ENCODE peak calls at places on chromosomes 12 and 14, in nine cellular contexts. Z is A673, P is WERI-Rb-1, L is astrocyte of the cerebellum, H is fibroblast of pulmonary artery, F is fibroblast of lung, M is testis, D is colonic mucosa, Y is AG04450. O is an unnamed sample.

GRCh38 chr12:117766008-117766407 is 202.8 kb downstream of the KSR2 start:
- DNase-seq in Z (no peak), Y (no peak), M (no peak), L (no peak), D (no peak), H (no peak), F (no peak), P (no peak), O (no peak)

GRCh38 chr12:120061815-120062214 is 54.7 kb downstream of the RAB35 start:
- DNase-seq in H (no peak), F (no peak), D (no peak), L (no peak), P (no peak), M (no peak), Y (no peak), Z (no peak), O (no peak)

GRCh38 chr14:94932589-94932988 is 162.7 kb upstream of the GSC start:
- DNase-seq in L (no peak), Y (no peak), P (no peak), M (no peak), Z (no peak), D (no peak), F (no peak), H (no peak), O (no peak)

GRCh38 chr12:67413577-67413976 is 144.4 kb downstream of the CAND1 start:
- DNase-seq in P (no peak), Z (no peak), M (no peak), Y (no peak), D (no peak), F (no peak), L (no peak), H (no peak), O (no peak)

GRCh38 chr12:53991077-53991460 is 6.1 kb downstream of the HOXC10 start:
- DNase-seq in F (no peak), D (no peak), L (no peak), M (no peak), P (peak), H (no peak), Y (no peak), Z (no peak), O (peak)

GRCh38 chr12:57766464-57767311 is at the start of gene CYP27B1:
- DNase-seq in P (peak), Z (peak), H (peak), L (no peak), M (peak), Y (no peak), F (peak), D (no peak), O (peak)

GRCh38 chr12:65430571-65431306 is 152.3 kb downstream of the MSRB3 start:
- DNase-seq in P (no peak), D (no peak), L (peak), F (peak), Y (no peak), M (no peak), Z (peak), H (peak), O (peak)

GRCh38 chr14:35535794-35536112 is 1.8 kb downstream of the INSM2 start:
- DNase-seq in M (no peak), Y (no peak), L (no peak), P (peak), F (no peak), H (no peak), D (no peak), Z (no peak), O (no peak)

GRCh38 chr14:95157987-95158712 is 821 bp upstream of the DICER1 start:
- DNase-seq in M (no peak), H (no peak), L (no peak), F (no peak), P (no peak), Z (no peak), Y (no peak), D (no peak), O (no peak)

GRCh38 chr14:61476737-61477410 is 155.5 kb downstream of the PRKCH start:
- DNase-seq in M (peak), F (peak), Z (no peak), H (peak), D (peak), Y (peak), P (no peak), L (peak), O (peak)

GRCh38 chr12:5797661-5798060 is 147.4 kb downstream of the ANO2 start:
- DNase-seq in M (no peak), D (no peak), Y (no peak), L (no peak), F (no peak), P (no peak), H (no peak), Z (no peak), O (no peak)

GRCh38 chr14:50085570-50086315 is 30.6 kb downstream of the VCPKMT start:
- DNase-seq in H (peak), D (no peak), Z (peak), L (no peak), P (no peak), F (no peak), Y (no peak), M (no peak), O (peak)

GRCh38 chr12:95959107-95959506 is 16.0 kb downstream of the AMDHD1 start:
- DNase-seq in D (no peak), P (no peak), Y (no peak), H (peak), F (peak), Z (peak), M (no peak), L (no peak), O (peak)

GRCh38 chr14:22184157-22185025 is 404.6 kb downstream of the DAD1 start:
- DNase-seq in Z (no peak), P (no peak), F (peak), M (no peak), Y (no peak), D (no peak), H (no peak), L (peak), O (peak)

GRCh38 chr12:44477331-44477980 is 398.7 kb downstream of the NELL2 start:
- DNase-seq in Z (no peak), D (no peak), M (no peak), P (no peak), Y (no peak), H (no peak), L (no peak), F (no peak), O (no peak)

GRCh38 chr12:3222306-3222705 is 145.1 kb downstream of the TSPAN9 start:
- DNase-seq in Z (no peak), P (no peak), F (no peak), M (no peak), H (no peak), D (no peak), L (no peak), Y (no peak), O (no peak)

GRCh38 chr12:131387281-131388163 is 323.4 kb upstream of the SFSWAP start:
- DNase-seq in M (peak), L (no peak), H (no peak), Y (no peak), Z (peak), P (no peak), F (no peak), D (no peak), O (no peak)

GRCh38 chr14:75648066-75648838 is 12.4 kb downstream of the ERG28 start:
- DNase-seq in D (no peak), M (peak), P (no peak), H (peak), F (peak), Y (peak), Z (no peak), L (peak), O (peak)

GRCh38 chr14:45201908-45202307 is 51.1 kb downstream of the MIS18BP1 start:
- DNase-seq in D (no peak), Z (peak), F (peak), M (peak), L (no peak), Y (no peak), H (peak), P (peak), O (peak)

GRCh38 chr12:14111230-14111865 is 129.9 kb upstream of the GRIN2B start:
- DNase-seq in D (no peak), P (peak), H (no peak), L (no peak), F (no peak), Y (no peak), M (no peak), Z (peak), O (no peak)

GRCh38 chr12:19546027-19546426 is 106.7 kb downstream of the AEBP2 start:
- DNase-seq in Z (no peak), L (no peak), Y (no peak), M (no peak), D (no peak), P (no peak), H (peak), F (peak), O (peak)

GRCh38 chr12:28987538-28988383 is 161.3 kb upstream of the FAR2 start:
- DNase-seq in L (no peak), Y (no peak), Z (no peak), F (no peak), M (no peak), H (peak), P (no peak), D (no peak), O (peak)

GRCh38 chr14:71076472-71076871 is 169.2 kb downstream of the PCNX1 start:
- DNase-seq in F (no peak), L (no peak), P (no peak), D (no peak), H (no peak), Y (no peak), M (no peak), Z (no peak), O (no peak)
- TF ChIP-seq CTCF in F (no peak), L (no peak), P (no peak), D (no peak), H (no peak), Y (no peak), M (no peak), Z (no peak), O (no peak)

GRCh38 chr14:99601301-99601945 is 2.6 kb downstream of the CCDC85C start:
- DNase-seq in P (no peak), H (no peak), F (no peak), D (peak), M (peak), Z (peak), Y (no peak), L (peak), O (peak)

GRCh38 chr14:99602788-99603415 is 1.1 kb downstream of the CCDC85C start:
- DNase-seq in H (no peak), L (no peak), F (no peak), P (no peak), M (no peak), Z (no peak), Y (no peak), D (no peak), O (no peak)

GRCh38 chr14:99600232-99600888 is 3.6 kb downstream of the CCDC85C start:
- DNase-seq in M (no peak), Y (no peak), H (no peak), D (no peak), F (no peak), L (no peak), P (no peak), Z (no peak), O (no peak)

GRCh38 chr14:99603471-99603933 is 505 bp downstream of the CCDC85C start:
- DNase-seq in D (no peak), Y (no peak), M (peak), H (peak), Z (peak), L (no peak), F (no peak), P (peak), O (peak)

DNA sequence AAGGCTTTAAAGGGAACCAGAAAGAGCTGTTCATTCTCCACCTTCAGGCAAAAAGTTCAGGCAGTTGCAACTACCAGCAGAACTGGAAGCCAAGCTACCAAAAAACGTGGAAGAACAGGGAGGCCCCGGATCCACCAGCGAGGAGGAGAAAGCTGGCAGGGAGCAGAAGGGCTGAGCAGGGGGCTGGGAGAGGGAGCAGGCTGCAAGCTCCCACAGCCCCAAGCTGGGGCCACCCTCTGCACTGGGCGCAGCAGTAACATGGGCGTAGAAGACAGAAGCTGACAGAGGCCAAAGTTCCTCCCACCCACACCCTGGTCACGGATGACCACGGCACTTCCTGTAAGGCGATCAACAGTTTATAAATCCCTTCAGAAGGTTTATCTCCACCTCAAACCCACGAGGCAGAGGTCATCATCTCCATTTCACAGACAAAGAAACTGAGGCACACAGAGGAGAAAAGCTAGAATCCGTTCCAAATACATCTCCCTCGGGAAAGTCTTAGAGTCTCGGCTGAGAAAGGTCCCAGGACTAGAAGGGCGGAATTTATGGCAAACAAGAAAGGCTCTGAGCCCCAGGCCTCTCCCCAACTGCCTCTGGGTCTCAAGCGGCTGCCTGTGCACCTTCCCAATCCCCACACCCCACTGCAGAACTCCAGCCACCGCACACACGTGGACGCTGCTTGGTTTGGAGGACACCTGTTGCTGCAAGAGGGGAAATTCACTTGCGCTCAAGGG is 1.8 kb downstream of the CCDC85C start:
- DNase-seq in Y (no peak), Z (peak), L (no peak), M (peak), H (no peak), F (no peak), P (no peak), D (peak), O (no peak)
- H3K4me3 ChIP-seq in Y (peak), Z (peak), L (peak), M (peak), H (peak), F (peak), P (peak), D (peak), O (no peak)

GRCh38 chr12:110075880-110076279 is 27.6 kb upstream of the C12orf76 start:
- DNase-seq in F (no peak), D (no peak), Z (no peak), H (no peak), M (no peak), L (no peak), P (no peak), Y (no peak), O (no peak)
- TF ChIP-seq CTCF in F (no peak), D (no peak), Z (no peak), H (no peak), M (no peak), L (no peak), P (no peak), Y (no peak), O (no peak)

GRCh38 chr12:55171445-55171844 is 45.2 kb downstream of the OR9K2 start:
- DNase-seq in D (no peak), H (no peak), M (no peak), Z (no peak), L (no peak), Y (no peak), P (no peak), F (no peak), O (no peak)

DNA sequence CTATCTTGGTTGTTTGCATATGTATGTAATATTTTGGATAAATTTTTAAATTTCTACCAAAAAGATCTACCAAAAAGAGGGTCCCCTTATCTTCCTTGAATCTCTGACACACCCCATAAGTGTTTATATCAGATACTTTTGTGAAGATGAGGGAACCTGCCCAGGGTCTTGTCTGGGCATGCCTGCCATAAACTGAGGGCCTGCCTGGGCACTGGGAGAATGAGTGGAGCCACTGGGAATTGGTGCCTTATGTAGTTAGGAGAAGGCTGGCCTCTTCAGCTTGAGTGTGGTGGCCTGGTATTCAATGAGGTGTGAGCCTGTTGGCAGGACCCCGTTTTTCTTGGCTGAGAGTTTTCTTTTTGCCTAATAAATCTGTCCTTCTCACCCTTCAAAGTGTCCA is 46.5 kb downstream of the OR9K2 start:
- DNase-seq in Z (no peak), H (no peak), L (no peak), F (no peak), M (no peak), P (no peak), D (no peak), Y (no peak), O (no peak)
- H3K4me3 ChIP-seq in Z (no peak), H (no peak), L (no peak), F (no peak), M (no peak), P (no peak), D (no peak), Y (no peak), O (no peak)